ENCODE peak calls at places on chromosomes 2 and 18, in six cellular contexts. F is SK-N-SH, H is Panc1, B is HepG2, U is breast epithelium, O is K562. E is an unnamed sample.

GRCh38 chr2:159612255-159612901 is 4.0 kb downstream of the BAZ2B start:
- DNase-seq in B (no peak), U (no peak), O (peak; percentile 16), F (peak; percentile 27), H (no peak), E (no peak)

GRCh38 chr2:48711343-48711742 is 44.2 kb downstream of the LHCGR start:
- DNase-seq in B (no peak), F (no peak), U (no peak), O (no peak), H (no peak), E (no peak)

GRCh38 chr18:31162825-31163435 is at the start of gene DSC1:
- DNase-seq in H (no peak), U (no peak), O (no peak), B (no peak), F (no peak), E (no peak)

GRCh38 chr18:69400253-69400975 is at the start of gene DOK6:
- DNase-seq in F (peak; percentile 94), O (no peak), B (peak; percentile 84), U (peak; percentile 47), H (no peak), E (no peak)

GRCh38 chr2:54724560-54725342 is 1.3 kb downstream of the EML6 start:
- DNase-seq in O (peak; percentile 22), U (no peak), H (no peak), F (peak; percentile 81), B (no peak), E (no peak)

GRCh38 chr2:26245810-26246209 is 1.1 kb downstream of the HADHB start:
- DNase-seq in U (no peak), O (no peak), B (peak; percentile 34), F (no peak), H (no peak), E (no peak)

GRCh38 chr2:145032791-145033190 is 512.9 kb upstream of the ZEB2 start:
- DNase-seq in F (no peak), B (no peak), H (no peak), O (no peak), U (no peak), E (no peak)

GRCh38 chr2:62895632-62896009 is 155.0 kb upstream of the OTX1 start:
- DNase-seq in O (no peak), H (no peak), F (no peak), U (no peak), B (no peak), E (no peak)

GRCh38 chr2:160062283-160063005 is at the start of gene PLA2R1:
- DNase-seq in O (no peak), H (no peak), F (no peak), U (peak; percentile 59), B (no peak), E (no peak)

GRCh38 chr2:206701952-206702630 is 16.1 kb downstream of the DYTN start:
- DNase-seq in F (no peak), H (no peak), B (no peak), U (no peak), O (no peak), E (no peak)

GRCh38 chr18:78830826-78831225 is 148.8 kb upstream of the SALL3 start:
- DNase-seq in O (no peak), H (no peak), F (no peak), B (no peak), U (no peak), E (no peak)

GRCh38 chr2:175111200-175111657 is 56.8 kb downstream of the ATF2 start:
- DNase-seq in F (peak; percentile 51), O (peak; percentile 52), H (peak; percentile 22), B (peak; percentile 61), U (no peak), E (no peak)

GRCh38 chr2:233226511-233227031 is 24.9 kb upstream of the ATG16L1 start:
- DNase-seq in H (no peak), B (no peak), O (no peak), F (no peak), U (no peak), E (no peak)

GRCh38 chr2:10345813-10346212 is 43.1 kb downstream of the HPCAL1 start:
- DNase-seq in O (no peak), H (no peak), F (no peak), U (no peak), B (no peak), E (no peak)

GRCh38 chr2:66433695-66433944 is 1.3 kb upstream of the MEIS1 start:
- DNase-seq in B (no peak), U (no peak), O (no peak), F (no peak), H (no peak), E (no peak)
- H3K4me3 ChIP-seq in B (peak overlapping the region; percentile 93), U (peak overlapping the region; percentile 69), O (peak overlapping the region; percentile 50), F (peak overlapping the region; percentile 85), H (peak overlapping the region; percentile 83), E (no peak overlapping the region)

DNA sequence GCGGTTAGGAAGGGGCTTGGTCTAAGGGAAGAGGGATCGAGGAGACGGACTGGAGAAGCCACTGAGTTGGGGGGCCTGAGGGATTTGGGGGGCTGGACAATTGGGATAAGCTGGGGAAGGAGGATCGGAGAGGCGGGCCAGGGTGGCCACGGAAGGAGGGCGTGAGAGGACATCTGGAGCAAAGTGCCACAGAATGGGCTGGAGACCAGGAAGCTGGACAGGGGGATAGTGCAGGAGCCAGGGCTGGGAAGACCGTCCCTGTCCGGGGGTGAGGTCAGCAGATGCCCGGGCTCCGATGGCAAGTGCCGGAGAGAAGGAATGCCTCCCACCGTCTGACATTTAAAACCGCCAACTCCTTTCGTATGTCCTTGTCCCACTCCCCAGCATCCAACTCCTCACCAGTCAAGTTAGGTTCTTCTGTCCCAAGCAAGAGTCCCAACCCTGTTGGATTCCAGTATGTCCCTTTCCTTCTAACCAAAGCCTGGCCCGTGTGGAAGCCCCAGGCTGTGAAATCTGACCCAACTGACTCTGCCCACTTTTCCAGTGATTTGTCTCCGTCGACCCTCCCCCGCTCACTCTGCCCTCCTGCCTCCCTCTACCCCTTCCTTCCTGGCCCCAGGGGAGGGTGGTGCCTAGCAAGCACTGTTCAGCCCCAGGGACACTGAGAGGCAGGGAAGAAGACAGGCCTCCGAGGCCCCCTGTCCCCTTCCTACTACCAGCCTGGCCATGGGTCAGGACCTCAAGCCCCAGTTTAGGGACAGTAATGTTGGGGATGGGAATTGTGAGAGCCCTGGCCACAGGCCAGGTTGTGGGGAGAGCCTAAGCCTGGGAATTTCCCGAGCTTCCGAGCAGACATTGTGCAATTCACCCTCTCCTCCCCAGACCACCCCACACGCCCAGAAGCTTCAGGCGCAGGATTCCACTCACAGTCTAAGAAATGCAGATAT is 31.5 kb upstream of the TMBIM1 start:
- DNase-seq in F (no peak), B (peak; percentile 66), H (no peak), O (no peak), U (no peak), E (peak; percentile 45)
- TF ChIP-seq POLR2AphosphoS5 in F (no peak), B (peak; percentile 67), H (no peak), O (no peak), U (peak; percentile 14), E (no peak)

DNA sequence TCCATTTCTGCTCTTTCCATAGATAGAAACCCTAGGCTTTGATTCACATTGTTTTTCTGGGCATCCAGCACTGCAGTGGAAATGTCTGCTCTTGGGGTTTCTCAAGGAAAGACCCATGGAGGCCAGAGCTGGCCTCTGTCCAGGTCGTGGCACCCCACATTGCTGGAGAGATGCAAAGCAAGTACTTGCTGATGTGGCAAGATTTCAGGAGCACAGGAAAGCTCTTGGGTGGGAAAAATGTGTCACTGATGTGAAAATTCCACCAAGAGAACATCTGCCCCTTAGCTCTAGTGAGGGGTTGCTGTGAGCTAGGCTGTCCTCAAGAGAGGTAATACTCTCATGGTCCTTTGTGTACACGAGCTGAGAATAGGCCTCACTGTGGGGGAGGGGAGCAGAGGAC is 156.1 kb upstream of the SIX3 start:
- DNase-seq in U (no peak), F (no peak), B (no peak), H (no peak), O (no peak), E (no peak)
- H3K27ac ChIP-seq in U (no peak overlapping the region), F (no peak overlapping the region), B (no peak overlapping the region), H (no peak overlapping the region), O (no peak overlapping the region), E (no peak overlapping the region)

DNA sequence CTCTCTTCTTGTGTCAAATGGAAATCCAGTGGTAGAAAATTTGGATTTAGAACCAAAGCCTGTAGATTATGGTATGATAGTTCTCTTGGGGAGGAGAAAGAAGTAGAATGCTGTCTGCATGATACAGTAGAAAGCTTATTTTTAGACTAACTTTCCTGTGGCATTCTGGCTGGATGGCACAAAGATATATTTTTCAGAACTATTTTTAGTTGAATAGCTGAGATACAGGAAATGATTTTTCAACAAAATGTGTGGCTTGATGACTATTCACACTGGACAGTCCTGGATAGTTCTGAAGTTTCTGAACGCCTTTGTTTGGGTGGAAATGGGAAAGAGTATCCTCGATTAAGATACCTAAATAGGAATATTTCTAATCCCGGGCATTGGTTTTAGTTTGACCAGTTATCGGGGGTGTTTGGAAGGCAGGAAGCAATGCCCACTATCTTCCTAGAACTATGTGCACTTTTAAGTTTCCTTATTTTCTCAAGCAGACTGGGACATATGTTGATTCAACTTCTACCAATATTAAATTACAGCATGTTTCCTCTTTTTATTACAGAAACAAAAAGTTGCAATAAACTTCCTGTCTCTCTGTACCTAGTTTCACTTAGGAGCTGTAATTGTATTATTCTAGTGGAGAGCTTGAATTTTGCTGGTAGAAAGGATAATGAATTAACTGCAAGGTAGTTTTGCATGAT is 32.1 kb downstream of the GDF7 start:
- DNase-seq in F (no peak), H (no peak), U (no peak), B (no peak), O (no peak), E (no peak)
- H3K4me3 ChIP-seq in F (no peak overlapping the region), H (no peak overlapping the region), U (no peak overlapping the region), B (no peak overlapping the region), O (no peak overlapping the region), E (no peak overlapping the region)

GRCh38 chr18:8703781-8704301 is 1.5 kb upstream of the MTCL1 start:
- DNase-seq in O (no peak), H (no peak), F (no peak), B (peak; percentile 32), U (no peak), E (no peak)

GRCh38 chr18:8706545-8706980 is 1.2 kb downstream of the MTCL1 start:
- DNase-seq in H (no peak), U (no peak), O (peak; percentile 37), B (no peak), F (no peak), E (no peak)

GRCh38 chr18:8704361-8705279 is 736 bp upstream of the MTCL1 start:
- DNase-seq in O (peak; percentile 99), H (no peak), B (peak; percentile 60), F (peak; percentile 99), U (peak; percentile 85), E (peak; percentile 53)

GRCh38 chr18:8705941-8706544 is 687 bp downstream of the MTCL1 start:
- DNase-seq in U (no peak), H (no peak), O (peak; percentile 62), F (peak; percentile 72), B (no peak), E (no peak)

GRCh38 chr18:8705280-8705940 is at the start of gene MTCL1:
- DNase-seq in F (peak; percentile 89), U (no peak), B (no peak), O (no peak), H (no peak), E (no peak)
- TF ChIP-seq POLR2AphosphoS5 in F (no peak), U (no peak), B (no peak), O (no peak), H (no peak), E (no peak)

GRCh38 chr18:34159691-34160185 is 65.0 kb downstream of the NOL4 start:
- DNase-seq in H (no peak), F (peak; percentile 57), O (no peak), U (no peak), B (no peak), E (no peak)
- H3K27ac ChIP-seq in H (no peak overlapping the region), F (peak overlapping the region; percentile 96), O (no peak overlapping the region), U (no peak overlapping the region), B (no peak overlapping the region), E (no peak overlapping the region)